ENCODE peak calls at places on chromosomes 1 and 21, in six cellular contexts. One of them, this sample, is unnamed. For H3K36me3 and H3K4me1, the result is how much of the 10 kb centered on the place peaks cover.

GRCh38 chr1:30887485-30888315 is 20.9 kb downstream of the SDC3 start:
- DNase-seq in upper lobe of left lung: no peak
- DNase-seq in neural progenitor cell: no peak
- DNase-seq in ovary: no peak
- DNase-seq in Peyer's patch: no peak
- DNase-seq in psoas muscle: no peak
- DNase-seq in this sample: no peak

GRCh38 chr1:156664949-156665411 is 12.2 kb downstream of the NES start:
- DNase-seq in upper lobe of left lung: peak
- DNase-seq in neural progenitor cell: peak
- DNase-seq in ovary: no peak
- DNase-seq in Peyer's patch: peak
- DNase-seq in psoas muscle: peak
- DNase-seq in this sample: no peak

GRCh38 chr1:200437556-200438203 is 27.8 kb upstream of the ZNF281 start:
- DNase-seq in upper lobe of left lung: no peak
- DNase-seq in neural progenitor cell: no peak
- DNase-seq in ovary: no peak
- DNase-seq in Peyer's patch: no peak
- DNase-seq in psoas muscle: no peak
- DNase-seq in this sample: peak

GRCh38 chr1:39726600-39726999 is 12.1 kb upstream of the PPIE start:
- DNase-seq in upper lobe of left lung: no peak
- DNase-seq in neural progenitor cell: no peak
- DNase-seq in ovary: no peak
- DNase-seq in Peyer's patch: no peak
- DNase-seq in psoas muscle: no peak
- DNase-seq in this sample: no peak

GRCh38 chr1:111736548-111737215 is 2.5 kb downstream of the INKA2 start:
- DNase-seq in upper lobe of left lung: no peak
- DNase-seq in neural progenitor cell: peak
- DNase-seq in ovary: peak
- DNase-seq in Peyer's patch: no peak
- DNase-seq in psoas muscle: peak
- DNase-seq in this sample: no peak

GRCh38 chr21:42069327-42069726 is 1.8 kb upstream of the UMODL1 start:
- DNase-seq in upper lobe of left lung: no peak
- DNase-seq in neural progenitor cell: no peak
- DNase-seq in ovary: no peak
- DNase-seq in Peyer's patch: no peak
- DNase-seq in psoas muscle: no peak
- DNase-seq in this sample: no peak

GRCh38 chr1:110875216-110875731 is 2.3 kb downstream of the CD53 start:
- DNase-seq in upper lobe of left lung: no peak
- DNase-seq in neural progenitor cell: no peak
- DNase-seq in ovary: no peak
- DNase-seq in Peyer's patch: peak
- DNase-seq in psoas muscle: no peak
- DNase-seq in this sample: no peak

GRCh38 chr1:226619031-226619430 is 70.5 kb downstream of the STUM start:
- DNase-seq in upper lobe of left lung: no peak
- DNase-seq in neural progenitor cell: no peak
- DNase-seq in ovary: peak
- DNase-seq in Peyer's patch: no peak
- DNase-seq in psoas muscle: no peak
- DNase-seq in this sample: no peak

GRCh38 chr1:93330196-93330595 is 15.5 kb upstream of the DR1 start:
- DNase-seq in upper lobe of left lung: no peak
- DNase-seq in neural progenitor cell: no peak
- DNase-seq in ovary: no peak
- DNase-seq in Peyer's patch: no peak
- DNase-seq in psoas muscle: no peak
- DNase-seq in this sample: no peak

GRCh38 chr1:56452027-56453011 is 127.0 kb downstream of the PLPP3 start:
- DNase-seq in upper lobe of left lung: no peak
- DNase-seq in neural progenitor cell: no peak
- DNase-seq in ovary: no peak
- DNase-seq in Peyer's patch: no peak
- DNase-seq in psoas muscle: no peak
- DNase-seq in this sample: no peak

GRCh38 chr1:118113261-118113660 is 71.8 kb downstream of the SPAG17 start:
- DNase-seq in upper lobe of left lung: no peak
- DNase-seq in neural progenitor cell: no peak
- DNase-seq in ovary: no peak
- DNase-seq in Peyer's patch: no peak
- DNase-seq in psoas muscle: no peak
- DNase-seq in this sample: peak

GRCh38 chr1:178352790-178353416 is 143.9 kb downstream of the CLEC20A start:
- DNase-seq in upper lobe of left lung: no peak
- DNase-seq in neural progenitor cell: no peak
- DNase-seq in ovary: no peak
- DNase-seq in Peyer's patch: no peak
- DNase-seq in psoas muscle: no peak
- DNase-seq in this sample: no peak

GRCh38 chr1:187121661-187122060 is 292.9 kb downstream of the PLA2G4A start:
- DNase-seq in upper lobe of left lung: no peak
- DNase-seq in neural progenitor cell: no peak
- DNase-seq in ovary: no peak
- DNase-seq in Peyer's patch: no peak
- DNase-seq in psoas muscle: no peak
- DNase-seq in this sample: no peak

GRCh38 chr1:211479624-211480023 is 12.3 kb downstream of the RD3 start:
- DNase-seq in upper lobe of left lung: no peak
- DNase-seq in neural progenitor cell: no peak
- DNase-seq in ovary: no peak
- DNase-seq in Peyer's patch: no peak
- DNase-seq in psoas muscle: no peak
- DNase-seq in this sample: no peak

GRCh38 chr1:211480941-211481545 is 10.9 kb downstream of the RD3 start:
- DNase-seq in upper lobe of left lung: peak
- DNase-seq in neural progenitor cell: no peak
- DNase-seq in ovary: no peak
- DNase-seq in Peyer's patch: no peak
- DNase-seq in psoas muscle: no peak
- DNase-seq in this sample: no peak

GRCh38 chr1:211484738-211485479 is 7.1 kb downstream of the RD3 start:
- DNase-seq in upper lobe of left lung: no peak
- DNase-seq in neural progenitor cell: no peak
- DNase-seq in ovary: no peak
- DNase-seq in Peyer's patch: peak
- DNase-seq in psoas muscle: no peak
- DNase-seq in this sample: no peak

GRCh38 chr1:211483896-211484612 is 7.9 kb downstream of the RD3 start:
- DNase-seq in upper lobe of left lung: no peak
- DNase-seq in neural progenitor cell: no peak
- DNase-seq in ovary: no peak
- DNase-seq in Peyer's patch: no peak
- DNase-seq in psoas muscle: no peak
- DNase-seq in this sample: no peak

GRCh38 chr1:211482306-211482705 is 9.7 kb downstream of the RD3 start:
- DNase-seq in upper lobe of left lung: no peak
- DNase-seq in neural progenitor cell: no peak
- DNase-seq in ovary: no peak
- DNase-seq in Peyer's patch: no peak
- DNase-seq in psoas muscle: no peak
- DNase-seq in this sample: no peak
- H3K36me3 ChIP-seq in upper lobe of left lung: under half
- H3K36me3 ChIP-seq in neural progenitor cell: under half
- H3K36me3 ChIP-seq in ovary: under half
- H3K36me3 ChIP-seq in Peyer's patch: under half
- H3K36me3 ChIP-seq in psoas muscle: under half
- H3K36me3 ChIP-seq in this sample: under half

GRCh38 chr1:151130837-151131586 is 15.4 kb downstream of the SEMA6C start:
- DNase-seq in upper lobe of left lung: peak
- DNase-seq in neural progenitor cell: peak
- DNase-seq in ovary: peak
- DNase-seq in Peyer's patch: peak
- DNase-seq in psoas muscle: peak
- DNase-seq in this sample: no peak

GRCh38 chr1:151134396-151134795 is 12.0 kb downstream of the SEMA6C start:
- DNase-seq in upper lobe of left lung: no peak
- DNase-seq in neural progenitor cell: no peak
- DNase-seq in ovary: peak
- DNase-seq in Peyer's patch: no peak
- DNase-seq in psoas muscle: no peak
- DNase-seq in this sample: no peak

GRCh38 chr1:151132676-151133338 is 13.6 kb downstream of the SEMA6C start:
- DNase-seq in upper lobe of left lung: peak
- DNase-seq in neural progenitor cell: peak
- DNase-seq in ovary: peak
- DNase-seq in Peyer's patch: no peak
- DNase-seq in psoas muscle: no peak
- DNase-seq in this sample: no peak

GRCh38 chr1:151133339-151133761 is 13.1 kb downstream of the SEMA6C start:
- DNase-seq in upper lobe of left lung: no peak
- DNase-seq in neural progenitor cell: peak
- DNase-seq in ovary: peak
- DNase-seq in Peyer's patch: no peak
- DNase-seq in psoas muscle: no peak
- DNase-seq in this sample: no peak

GRCh38 chr1:151131832-151132675 is 14.4 kb downstream of the SEMA6C start:
- DNase-seq in upper lobe of left lung: peak
- DNase-seq in neural progenitor cell: peak
- DNase-seq in ovary: peak
- DNase-seq in Peyer's patch: no peak
- DNase-seq in psoas muscle: peak
- DNase-seq in this sample: no peak
- H3K4me3 ChIP-seq in upper lobe of left lung: no peak
- H3K4me3 ChIP-seq in neural progenitor cell: peak
- H3K4me3 ChIP-seq in ovary: peak
- H3K4me3 ChIP-seq in Peyer's patch: peak
- H3K4me3 ChIP-seq in psoas muscle: peak
- H3K4me3 ChIP-seq in this sample: no peak

GRCh38 chr1:198175418-198176170 is 18.8 kb downstream of the NEK7 start:
- DNase-seq in upper lobe of left lung: no peak
- DNase-seq in neural progenitor cell: no peak
- DNase-seq in ovary: no peak
- DNase-seq in Peyer's patch: no peak
- DNase-seq in psoas muscle: no peak
- DNase-seq in this sample: peak
- H3K4me1 ChIP-seq in upper lobe of left lung: half or more
- H3K4me1 ChIP-seq in neural progenitor cell: under half
- H3K4me1 ChIP-seq in ovary: under half
- H3K4me1 ChIP-seq in Peyer's patch: under half
- H3K4me1 ChIP-seq in psoas muscle: half or more
- H3K4me1 ChIP-seq in this sample: under half

DNA sequence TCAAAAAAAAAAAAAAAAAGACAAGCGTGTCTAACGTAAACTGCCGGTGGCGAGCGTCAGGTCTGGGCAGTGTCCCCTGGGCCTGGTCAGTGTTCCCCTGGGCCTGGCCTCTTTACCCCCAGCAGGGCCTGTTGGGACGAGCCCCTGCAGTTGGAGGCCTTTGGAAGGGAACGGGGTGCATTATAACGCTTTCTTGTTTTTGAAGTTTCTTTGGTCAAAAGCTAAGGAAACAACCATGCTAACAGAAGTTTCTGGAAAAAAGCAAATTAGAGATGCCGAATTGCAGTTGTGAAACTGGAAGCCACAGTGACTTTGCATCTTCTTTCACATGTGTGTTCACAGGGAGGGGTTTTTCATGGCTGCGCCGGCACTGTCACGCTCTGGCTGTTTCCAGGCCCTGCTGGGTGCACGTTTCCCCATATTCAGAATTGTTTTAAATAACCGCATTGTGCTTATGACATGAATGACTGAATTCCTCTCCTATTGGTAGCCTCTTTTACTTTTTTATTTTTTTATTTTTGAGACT is 16.0 kb downstream of the RRP1 start:
- DNase-seq in upper lobe of left lung: no peak
- DNase-seq in neural progenitor cell: no peak
- DNase-seq in ovary: no peak
- DNase-seq in Peyer's patch: peak
- DNase-seq in psoas muscle: no peak
- DNase-seq in this sample: no peak
- H3K36me3 ChIP-seq in upper lobe of left lung: under half
- H3K36me3 ChIP-seq in neural progenitor cell: under half
- H3K36me3 ChIP-seq in ovary: under half
- H3K36me3 ChIP-seq in Peyer's patch: under half
- H3K36me3 ChIP-seq in psoas muscle: under half
- H3K36me3 ChIP-seq in this sample: under half

DNA sequence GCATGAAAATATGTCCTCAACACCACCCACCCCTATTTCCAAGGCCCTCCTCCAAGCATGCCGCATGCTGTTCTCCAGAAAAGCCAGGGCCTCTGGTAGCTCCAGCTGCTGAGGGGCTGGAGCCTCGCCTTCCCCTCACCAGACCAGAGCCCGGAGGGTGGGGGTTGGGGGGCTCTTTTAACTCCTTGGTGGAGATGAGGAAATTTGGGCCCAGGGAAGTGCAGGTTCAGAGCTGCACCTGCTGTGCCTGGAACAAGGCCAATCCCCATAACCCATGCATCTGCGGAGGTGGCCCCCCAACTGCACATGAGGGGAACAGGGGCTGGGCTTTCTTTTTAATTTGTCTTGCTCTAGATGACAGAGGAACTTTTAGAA is 660 bp upstream of the SELENON start:
- DNase-seq in upper lobe of left lung: no peak
- DNase-seq in neural progenitor cell: no peak
- DNase-seq in ovary: no peak
- DNase-seq in Peyer's patch: no peak
- DNase-seq in psoas muscle: no peak
- DNase-seq in this sample: no peak
- H3K4me3 ChIP-seq in upper lobe of left lung: no peak
- H3K4me3 ChIP-seq in neural progenitor cell: peak
- H3K4me3 ChIP-seq in ovary: no peak
- H3K4me3 ChIP-seq in Peyer's patch: peak
- H3K4me3 ChIP-seq in psoas muscle: peak
- H3K4me3 ChIP-seq in this sample: peak

GRCh38 chr1:160411963-160412362 is 11.6 kb downstream of the VANGL2 start:
- DNase-seq in upper lobe of left lung: no peak
- DNase-seq in neural progenitor cell: no peak
- DNase-seq in ovary: no peak
- DNase-seq in Peyer's patch: no peak
- DNase-seq in psoas muscle: no peak
- DNase-seq in this sample: no peak
- H3K4me1 ChIP-seq in upper lobe of left lung: under half
- H3K4me1 ChIP-seq in neural progenitor cell: half or more
- H3K4me1 ChIP-seq in ovary: under half
- H3K4me1 ChIP-seq in Peyer's patch: under half
- H3K4me1 ChIP-seq in psoas muscle: under half
- H3K4me1 ChIP-seq in this sample: under half

This sample was measured in PC-3.